ENCODE peak calls at places on chromosomes 16 and 17, in four cellular contexts. One of them, this sample, is unnamed.

GRCh38 chr16:25264599-25264998 is 7.0 kb upstream of the ZKSCAN2 start:
- DNase-seq in iris pigment epithelial cell: peak
- DNase-seq in amygdala: no peak
- DNase-seq in thoracic aorta: no peak
- DNase-seq in this sample: peak

GRCh38 chr16:641326-642188 is at the start of gene MCRIP2:
- DNase-seq in iris pigment epithelial cell: peak
- DNase-seq in amygdala: no peak
- DNase-seq in thoracic aorta: no peak
- DNase-seq in this sample: peak

GRCh38 chr16:87344931-87345631 is 27.9 kb upstream of the C16orf95 start:
- DNase-seq in iris pigment epithelial cell: peak
- DNase-seq in amygdala: no peak
- DNase-seq in thoracic aorta: no peak
- DNase-seq in this sample: peak

GRCh38 chr16:85004587-85005205 is 6.6 kb downstream of the ZDHHC7 start:
- DNase-seq in iris pigment epithelial cell: peak
- DNase-seq in amygdala: no peak
- DNase-seq in thoracic aorta: peak
- DNase-seq in this sample: peak

GRCh38 chr17:82882715-82883446 is 43.1 kb upstream of the ZNF750 start:
- DNase-seq in iris pigment epithelial cell: no peak
- DNase-seq in amygdala: no peak
- DNase-seq in thoracic aorta: no peak
- DNase-seq in this sample: no peak

GRCh38 chr16:77618951-77619350 is 103.4 kb upstream of the NUDT7 start:
- DNase-seq in iris pigment epithelial cell: no peak
- DNase-seq in amygdala: no peak
- DNase-seq in thoracic aorta: no peak
- DNase-seq in this sample: no peak

GRCh38 chr17:3659541-3660111 is 8.8 kb downstream of the TAX1BP3 start:
- DNase-seq in iris pigment epithelial cell: peak
- DNase-seq in amygdala: no peak
- DNase-seq in thoracic aorta: peak
- DNase-seq in this sample: peak

GRCh38 chr16:67349172-67349571 is 22.6 kb downstream of the LRRC36 start:
- DNase-seq in iris pigment epithelial cell: peak
- DNase-seq in amygdala: no peak
- DNase-seq in thoracic aorta: no peak
- DNase-seq in this sample: peak

GRCh38 chr17:15133826-15134225 is 131.3 kb downstream of the PMP22 start:
- DNase-seq in iris pigment epithelial cell: no peak
- DNase-seq in amygdala: no peak
- DNase-seq in thoracic aorta: no peak
- DNase-seq in this sample: no peak

GRCh38 chr17:82647593-82648164 is 565 bp downstream of the WDR45B start:
- DNase-seq in iris pigment epithelial cell: no peak
- DNase-seq in amygdala: no peak
- DNase-seq in thoracic aorta: no peak
- DNase-seq in this sample: peak

GRCh38 chr16:85571813-85572619 is 41.1 kb upstream of the GSE1 start:
- DNase-seq in iris pigment epithelial cell: no peak
- DNase-seq in amygdala: no peak
- DNase-seq in thoracic aorta: no peak
- DNase-seq in this sample: no peak

GRCh38 chr16:18965555-18965954 is 18.2 kb upstream of the TMC7 start:
- DNase-seq in iris pigment epithelial cell: no peak
- DNase-seq in amygdala: no peak
- DNase-seq in thoracic aorta: no peak
- DNase-seq in this sample: no peak

GRCh38 chr17:8940866-8941471 is 24.5 kb downstream of the PIK3R5 start:
- DNase-seq in iris pigment epithelial cell: no peak
- DNase-seq in amygdala: no peak
- DNase-seq in thoracic aorta: no peak
- DNase-seq in this sample: no peak

GRCh38 chr16:68345351-68345810 is 34.6 kb downstream of the PRMT7 start:
- DNase-seq in iris pigment epithelial cell: peak
- DNase-seq in amygdala: no peak
- DNase-seq in thoracic aorta: no peak
- DNase-seq in this sample: peak

GRCh38 chr16:4677994-4678393 is 15.4 kb upstream of the NUDT16L1 start:
- DNase-seq in iris pigment epithelial cell: no peak
- DNase-seq in amygdala: no peak
- DNase-seq in thoracic aorta: no peak
- DNase-seq in this sample: no peak

GRCh38 chr17:59469786-59470485 is 95.5 kb upstream of the DHX40 start:
- DNase-seq in iris pigment epithelial cell: no peak
- DNase-seq in amygdala: no peak
- DNase-seq in thoracic aorta: no peak
- DNase-seq in this sample: no peak

GRCh38 chr16:58290861-58291260 is 4.0 kb downstream of the PRSS54 start:
- DNase-seq in iris pigment epithelial cell: no peak
- DNase-seq in amygdala: no peak
- DNase-seq in thoracic aorta: no peak
- DNase-seq in this sample: no peak

GRCh38 chr16:4962716-4963115 is 4.6 kb downstream of the SEC14L5 start:
- DNase-seq in iris pigment epithelial cell: no peak
- DNase-seq in amygdala: peak
- DNase-seq in thoracic aorta: no peak
- DNase-seq in this sample: no peak

This sample was measured in astrocyte of the hippocampus.